ENCODE peak calls at places on chromosomes 6 and 20, in eight cellular contexts. H is CD8-positive, alpha-beta memory T cell; D is tibial artery; O is pancreas; K is ovary; S is upper lobe of right lung; A is stomach; C is left lung. N is an unnamed sample. For H3K36me3 and H3K9me3, the result is how much of the 10 kb centered on the place peaks cover.

GRCh38 chr20:51661609-51662178 is 106.5 kb downstream of the ATP9A start:
- DNase-seq in H (no peak), D (no peak), O (no peak), K (no peak), S (no peak), A (no peak), C (no peak), N (peak)

GRCh38 chr20:37294262-37294981 is 5.0 kb downstream of the MANBAL start:
- DNase-seq in H (no peak), D (no peak), O (no peak), K (no peak), S (no peak), A (no peak), C (no peak), N (no peak)

GRCh38 chr20:23606652-23607049 is 934 bp upstream of the CST9 start:
- DNase-seq in H (peak), D (peak), O (peak), K (peak), S (peak), A (peak), C (peak), N (peak)

GRCh38 chr6:112223070-112223861 is 31.1 kb downstream of the LAMA4 start:
- DNase-seq in H (no peak), D (no peak), O (no peak), K (no peak), S (no peak), A (no peak), C (no peak), N (peak)

GRCh38 chr20:19113343-19113930 is 99.0 kb upstream of the SLC24A3 start:
- DNase-seq in H (no peak), D (no peak), O (no peak), K (no peak), S (no peak), A (no peak), C (no peak), N (no peak)

GRCh38 chr6:117352466-117353081 is 73.2 kb downstream of the ROS1 start:
- DNase-seq in H (no peak), D (no peak), O (no peak), K (no peak), S (no peak), A (no peak), C (no peak), N (no peak)

GRCh38 chr6:13044390-13044789 is 283.9 kb downstream of the TBC1D7 start:
- DNase-seq in H (no peak), D (no peak), O (no peak), K (no peak), S (no peak), A (no peak), C (no peak), N (peak)

GRCh38 chr20:20227013-20227571 is 140.8 kb upstream of the INSM1 start:
- DNase-seq in H (no peak), D (no peak), O (no peak), K (no peak), S (no peak), A (no peak), C (no peak), N (no peak)

GRCh38 chr6:29947292-29947980 is 5.1 kb downstream of the HLA-A start:
- DNase-seq in H (no peak), D (no peak), O (no peak), K (no peak), S (no peak), A (no peak), C (no peak), N (no peak)

GRCh38 chr6:29945421-29945820 is 3.1 kb downstream of the HLA-A start:
- DNase-seq in H (no peak), D (no peak), O (no peak), K (no peak), S (no peak), A (no peak), C (no peak), N (no peak)

GRCh38 chr6:29946787-29947186 is 4.5 kb downstream of the HLA-A start:
- DNase-seq in H (no peak), D (no peak), O (no peak), K (no peak), S (no peak), A (no peak), C (no peak), N (no peak)

GRCh38 chr6:29948277-29948676 is 5.9 kb downstream of the HLA-A start:
- DNase-seq in H (no peak), D (no peak), O (no peak), K (no peak), S (no peak), A (no peak), C (no peak), N (no peak)

GRCh38 chr6:29946380-29946779 is 4.0 kb downstream of the HLA-A start:
- DNase-seq in H (no peak), D (no peak), O (no peak), K (no peak), S (no peak), A (no peak), C (no peak), N (no peak)
- H3K4me3 ChIP-seq in H (no peak), D (no peak), O (no peak), K (no peak), S (no peak), A (no peak), C (peak), N (no peak)

DNA sequence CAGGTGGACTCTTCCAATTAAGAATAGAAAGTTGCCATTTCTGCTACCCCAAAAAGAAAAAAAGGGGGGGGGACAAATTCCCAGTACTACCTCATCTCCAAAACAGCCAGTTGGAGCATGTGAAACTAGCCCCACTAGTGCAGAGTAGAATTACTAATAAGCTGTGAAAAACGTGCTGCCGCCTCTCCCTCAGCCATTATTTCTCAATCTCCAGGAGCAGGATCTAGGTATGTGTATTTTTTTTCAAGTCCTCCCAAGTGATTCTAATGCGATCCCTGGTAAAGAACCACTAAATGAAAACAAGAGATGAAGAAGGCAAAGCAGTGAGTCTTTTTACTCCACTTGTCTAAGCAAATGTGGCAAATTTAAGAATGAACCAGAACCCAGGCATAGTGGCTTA is 154.5 kb upstream of the SHLD1 start:
- DNase-seq in H (no peak), D (no peak), O (no peak), K (no peak), S (no peak), A (no peak), C (no peak), N (no peak)
- H3K36me3 ChIP-seq in H (under half), D (half or more), O (under half), K (under half), S (half or more), A (half or more), C (half or more), N (under half)

GRCh38 chr20:31474097-31474436 is 860 bp downstream of the DEFB124 start:
- DNase-seq in H (no peak), D (no peak), O (no peak), K (no peak), S (no peak), A (no peak), C (no peak), N (no peak)

GRCh38 chr20:31475472-31476312 is 604 bp downstream of the REM1 start:
- DNase-seq in H (no peak), D (no peak), O (no peak), K (no peak), S (no peak), A (no peak), C (no peak), N (no peak)

GRCh38 chr20:31475032-31475431 is at the start of the genes DEFB124 and REM1:
- DNase-seq in H (no peak), D (peak), O (no peak), K (no peak), S (peak), A (no peak), C (no peak), N (no peak)

GRCh38 chr20:31476648-31477220 is 1.6 kb downstream of the REM1 start:
- DNase-seq in H (no peak), D (no peak), O (no peak), K (no peak), S (no peak), A (no peak), C (no peak), N (peak)

GRCh38 chr20:31476313-31476623 is 1.2 kb downstream of the REM1 start:
- DNase-seq in H (no peak), D (no peak), O (no peak), K (no peak), S (no peak), A (no peak), C (no peak), N (no peak)
- H3K9me3 ChIP-seq in H (under half), D (under half), O (under half), K (under half), S (under half), A (under half), C (under half), N (under half)

GRCh38 chr6:7432391-7433207 is 43.0 kb downstream of the RIOK1 start:
- DNase-seq in H (no peak), D (no peak), O (no peak), K (no peak), S (no peak), A (no peak), C (no peak), N (no peak)
- H3K4me3 ChIP-seq in H (no peak), D (no peak), O (no peak), K (no peak), S (no peak), A (no peak), C (no peak), N (no peak)

DNA sequence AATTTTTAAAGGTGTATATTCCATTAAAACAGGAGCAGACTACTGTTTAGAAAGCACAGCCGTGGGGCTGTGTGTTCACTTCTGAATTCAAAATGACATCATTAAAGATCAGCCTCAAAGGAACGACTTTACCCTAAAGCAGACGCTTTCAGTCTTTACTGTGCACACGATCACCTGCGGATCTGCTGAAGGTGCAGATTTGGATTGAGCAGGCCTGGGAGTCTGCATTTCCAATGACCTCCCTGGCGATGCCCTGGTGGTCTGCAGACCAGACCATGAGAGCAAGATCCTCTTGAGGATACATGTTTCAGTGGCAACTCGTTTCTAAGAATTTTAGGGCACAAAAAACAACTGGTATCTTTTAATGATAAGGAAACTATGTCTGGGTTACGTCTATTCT is 27.2 kb downstream of the TXNDC5 start:
- DNase-seq in H (no peak), D (no peak), O (no peak), K (no peak), S (no peak), A (no peak), C (no peak), N (no peak)
- H3K36me3 ChIP-seq in H (under half), D (half or more), O (half or more), K (under half), S (half or more), A (half or more), C (half or more), N (half or more)

GRCh38 chr6:44762496-44762895 is 375.0 kb downstream of the CDC5L start:
- DNase-seq in H (no peak), D (no peak), O (no peak), K (no peak), S (no peak), A (no peak), C (no peak), N (no peak)
- H3K9me3 ChIP-seq in H (under half), D (under half), O (under half), K (under half), S (under half), A (under half), C (under half), N (under half)

DNA sequence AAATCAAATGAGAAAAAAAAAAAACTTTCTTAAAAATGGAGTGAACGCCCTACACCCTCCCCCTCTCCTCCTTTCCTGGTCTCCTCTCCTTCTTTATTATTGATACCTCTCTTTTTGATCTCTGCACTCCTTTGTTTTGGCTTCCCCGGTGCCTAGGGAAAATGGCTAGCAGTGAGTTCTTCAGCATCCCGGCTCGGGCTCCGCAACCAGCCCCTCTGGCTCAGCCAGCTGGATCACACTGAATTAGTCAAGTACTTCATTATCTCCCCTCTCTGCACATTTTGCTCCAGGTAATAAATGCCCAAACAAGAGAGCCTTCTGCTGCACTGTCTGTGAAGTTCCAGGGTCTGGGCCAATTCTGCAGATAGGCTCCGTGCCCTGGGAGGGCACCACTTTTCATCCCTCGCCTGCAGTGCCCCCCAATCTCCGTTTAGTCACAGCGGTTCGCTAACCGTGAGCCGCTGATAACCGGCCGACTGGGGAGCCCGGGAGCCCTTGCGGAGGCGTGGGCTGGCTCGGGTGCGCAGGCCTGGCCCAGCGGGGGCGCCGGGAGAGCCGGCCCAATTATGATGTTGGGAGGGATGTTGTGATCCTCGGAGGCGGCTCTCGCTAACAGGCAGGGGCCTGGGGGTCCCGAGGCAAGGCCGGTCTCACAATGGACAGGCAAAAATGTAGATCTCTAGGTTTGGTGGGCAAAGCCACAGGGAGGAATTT is 301.8 kb downstream of the TFAP2A start:
- DNase-seq in H (no peak), D (no peak), O (no peak), K (no peak), S (no peak), A (no peak), C (no peak), N (no peak)
- H3K4me3 ChIP-seq in H (no peak), D (no peak), O (no peak), K (no peak), S (no peak), A (no peak), C (no peak), N (no peak)

GRCh38 chr20:24977336-24977735 is 15.2 kb downstream of the APMAP start:
- DNase-seq in H (no peak), D (no peak), O (no peak), K (no peak), S (no peak), A (no peak), C (no peak), N (no peak)

GRCh38 chr20:24980321-24981053 is 12.1 kb downstream of the APMAP start:
- DNase-seq in H (no peak), D (no peak), O (no peak), K (no peak), S (peak), A (no peak), C (no peak), N (no peak)

GRCh38 chr20:24977797-24978196 is 14.8 kb downstream of the APMAP start:
- DNase-seq in H (no peak), D (no peak), O (no peak), K (no peak), S (no peak), A (no peak), C (no peak), N (no peak)

GRCh38 chr20:24978493-24978892 is 14.1 kb downstream of the APMAP start:
- DNase-seq in H (no peak), D (no peak), O (no peak), K (no peak), S (no peak), A (no peak), C (no peak), N (no peak)

GRCh38 chr20:24979036-24979960 is 13.3 kb downstream of the APMAP start:
- DNase-seq in H (no peak), D (no peak), O (no peak), K (no peak), S (peak), A (no peak), C (no peak), N (no peak)
- H3K36me3 ChIP-seq in H (under half), D (half or more), O (under half), K (under half), S (under half), A (half or more), C (half or more), N (under half)

GRCh38 chr6:30100585-30101422 is 12.1 kb downstream of the TRIM31 start:
- DNase-seq in H (peak), D (no peak), O (peak), K (peak), S (peak), A (peak), C (peak), N (no peak)

GRCh38 chr6:30097902-30098606 is 14.8 kb downstream of the TRIM31 start:
- DNase-seq in H (no peak), D (no peak), O (no peak), K (no peak), S (no peak), A (peak), C (no peak), N (no peak)

GRCh38 chr6:30101423-30101938 is 11.4 kb downstream of the TRIM31 start:
- DNase-seq in H (no peak), D (no peak), O (no peak), K (no peak), S (no peak), A (no peak), C (no peak), N (no peak)

GRCh38 chr6:30101939-30102700 is 10.8 kb downstream of the TRIM31 start:
- DNase-seq in H (peak), D (peak), O (peak), K (peak), S (peak), A (peak), C (peak), N (peak)

DNA sequence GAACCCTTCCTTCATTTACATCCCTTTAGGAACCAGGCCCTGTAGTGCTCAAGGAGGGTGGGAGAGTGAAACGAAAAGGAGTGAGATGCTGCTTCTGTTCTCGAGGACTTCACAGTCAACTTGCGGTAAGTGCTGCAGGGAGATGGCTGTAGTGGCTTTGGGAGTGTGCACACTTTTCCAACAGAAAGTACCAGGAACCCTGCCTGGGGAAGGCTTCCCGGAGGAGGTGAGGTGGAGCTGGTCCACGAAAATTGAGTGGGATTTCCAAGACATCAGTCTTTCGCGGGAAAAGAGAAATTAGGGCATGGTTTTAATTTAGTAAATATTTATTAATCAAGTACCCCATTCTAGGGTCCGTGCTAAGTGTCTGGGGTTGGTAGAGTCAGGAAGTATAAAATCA is 12.7 kb downstream of the TRIM31 start:
- DNase-seq in H (no peak), D (no peak), O (no peak), K (no peak), S (no peak), A (no peak), C (no peak), N (no peak)
- H3K9me3 ChIP-seq in H (under half), D (under half), O (under half), K (under half), S (under half), A (under half), C (under half), N (under half)

N was measured in MG63.